ENCODE peak calls at places on chromosomes 13 and 19, in five cellular contexts. One of them, this sample, is unnamed.

GRCh38 chr13:79593611-79594275 is 112.8 kb downstream of the NDFIP2 start:
- DNase-seq in T-helper 1 cell: no peak
- DNase-seq in GM23248: peak; percentile 82
- DNase-seq in T1000: no peak
- DNase-seq in caudate nucleus: no peak
- DNase-seq in this sample: peak; percentile 44

GRCh38 chr19:11479470-11480080 is 1.3 kb downstream of the ELAVL3 start:
- DNase-seq in T1000: no peak
- DNase-seq in GM23248: peak; percentile 42
- DNase-seq in T-helper 1 cell: no peak
- DNase-seq in caudate nucleus: peak; percentile 42
- DNase-seq in this sample: no peak

GRCh38 chr13:50222569-50223332 is 207.5 kb downstream of the KCNRG start:
- DNase-seq in GM23248: peak; percentile 88
- DNase-seq in T1000: no peak
- DNase-seq in caudate nucleus: no peak
- DNase-seq in T-helper 1 cell: no peak
- DNase-seq in this sample: no peak

GRCh38 chr13:48838193-48839000 is 137.3 kb upstream of the FNDC3A start:
- DNase-seq in T-helper 1 cell: no peak
- DNase-seq in GM23248: no peak
- DNase-seq in T1000: no peak
- DNase-seq in caudate nucleus: no peak
- DNase-seq in this sample: no peak

GRCh38 chr13:32624441-32624840 is 38.2 kb downstream of the PDS5B start:
- DNase-seq in T-helper 1 cell: no peak
- DNase-seq in GM23248: peak; percentile 39
- DNase-seq in caudate nucleus: no peak
- DNase-seq in T1000: no peak
- DNase-seq in this sample: no peak

GRCh38 chr13:32426191-32426980 is 1.5 kb downstream of the N4BP2L1 start:
- DNase-seq in T1000: no peak
- DNase-seq in T-helper 1 cell: no peak
- DNase-seq in GM23248: peak; percentile 55
- DNase-seq in caudate nucleus: no peak
- DNase-seq in this sample: no peak

GRCh38 chr13:60654405-60654804 is 257.4 kb downstream of the TDRD3 start:
- DNase-seq in T-helper 1 cell: no peak
- DNase-seq in GM23248: peak; percentile 40
- DNase-seq in T1000: no peak
- DNase-seq in caudate nucleus: no peak
- DNase-seq in this sample: peak; percentile 6

GRCh38 chr13:29106651-29107050 is 286.5 kb downstream of the MTUS2 start:
- DNase-seq in caudate nucleus: no peak
- DNase-seq in GM23248: no peak
- DNase-seq in T1000: no peak
- DNase-seq in T-helper 1 cell: no peak
- DNase-seq in this sample: no peak

GRCh38 chr19:5120833-5121232 is 151.9 kb downstream of the KDM4B start:
- DNase-seq in T1000: no peak
- DNase-seq in caudate nucleus: no peak
- DNase-seq in GM23248: no peak
- DNase-seq in T-helper 1 cell: no peak
- DNase-seq in this sample: no peak

GRCh38 chr19:13212759-13213330 is 62.6 kb downstream of the IER2 start:
- DNase-seq in GM23248: peak; percentile 64
- DNase-seq in T-helper 1 cell: peak; percentile 45
- DNase-seq in caudate nucleus: peak; percentile 1
- DNase-seq in T1000: no peak
- DNase-seq in this sample: peak; percentile 80

GRCh38 chr13:99258210-99258860 is at the start of gene GPR18:
- DNase-seq in caudate nucleus: no peak
- DNase-seq in T-helper 1 cell: no peak
- DNase-seq in T1000: no peak
- DNase-seq in GM23248: no peak
- DNase-seq in this sample: no peak

GRCh38 chr19:16676101-16676798 is 15.3 kb downstream of the TMEM38A start:
- DNase-seq in caudate nucleus: no peak
- DNase-seq in T1000: no peak
- DNase-seq in GM23248: no peak
- DNase-seq in T-helper 1 cell: no peak
- DNase-seq in this sample: no peak

GRCh38 chr19:7348587-7349230 is at the start of gene ARHGEF18:
- DNase-seq in T-helper 1 cell: no peak
- DNase-seq in T1000: no peak
- DNase-seq in GM23248: no peak
- DNase-seq in caudate nucleus: no peak
- DNase-seq in this sample: no peak

GRCh38 chr19:49930483-49931011 is 1.2 kb upstream of the NUP62 start:
- DNase-seq in GM23248: peak; percentile 56
- DNase-seq in caudate nucleus: no peak
- DNase-seq in T1000: no peak
- DNase-seq in T-helper 1 cell: no peak
- DNase-seq in this sample: peak; percentile 66